ENCODE peak calls at places on chromosomes 11 and 22, in five cellular contexts. One of them, this sample, is unnamed. For H3K4me1, the result is how much of the 10 kb centered on the place peaks cover.

GRCh38 chr22:44821741-44822425 is 69.5 kb downstream of the ARHGAP8 start:
- DNase-seq in cardiac muscle cell: no peak
- DNase-seq in thoracic aorta: no peak
- DNase-seq in tibial nerve: no peak
- DNase-seq in psoas muscle: no peak
- DNase-seq in this sample: no peak

GRCh38 chr11:83569134-83569805 is 283.1 kb upstream of the CCDC90B start:
- DNase-seq in cardiac muscle cell: no peak
- DNase-seq in thoracic aorta: no peak
- DNase-seq in tibial nerve: no peak
- DNase-seq in psoas muscle: no peak
- DNase-seq in this sample: no peak

GRCh38 chr22:49508561-49508960 is 319.1 kb downstream of the BRD1 start:
- DNase-seq in cardiac muscle cell: no peak
- DNase-seq in thoracic aorta: no peak
- DNase-seq in tibial nerve: no peak
- DNase-seq in psoas muscle: no peak
- DNase-seq in this sample: no peak

GRCh38 chr11:107898270-107898669 is 30.0 kb upstream of the RAB39A start:
- DNase-seq in cardiac muscle cell: peak
- DNase-seq in thoracic aorta: no peak
- DNase-seq in tibial nerve: no peak
- DNase-seq in psoas muscle: no peak
- DNase-seq in this sample: no peak

GRCh38 chr11:27370374-27370773 is 7.4 kb upstream of the CCDC34 start:
- DNase-seq in cardiac muscle cell: no peak
- DNase-seq in thoracic aorta: no peak
- DNase-seq in tibial nerve: no peak
- DNase-seq in psoas muscle: no peak
- DNase-seq in this sample: no peak

GRCh38 chr11:44840526-44840925 is 110.2 kb downstream of the TP53I11 start:
- DNase-seq in cardiac muscle cell: no peak
- DNase-seq in thoracic aorta: no peak
- DNase-seq in tibial nerve: no peak
- DNase-seq in psoas muscle: no peak
- DNase-seq in this sample: no peak

GRCh38 chr11:33801821-33802413 is 27.6 kb upstream of the FBXO3 start:
- DNase-seq in cardiac muscle cell: no peak
- DNase-seq in thoracic aorta: no peak
- DNase-seq in tibial nerve: no peak
- DNase-seq in psoas muscle: no peak
- DNase-seq in this sample: no peak

GRCh38 chr11:28984216-28984615 is 876.0 kb downstream of the METTL15 start:
- DNase-seq in cardiac muscle cell: no peak
- DNase-seq in thoracic aorta: no peak
- DNase-seq in tibial nerve: no peak
- DNase-seq in psoas muscle: no peak
- DNase-seq in this sample: no peak

GRCh38 chr22:46425011-46425410 is 89.5 kb downstream of the TRMU start:
- DNase-seq in cardiac muscle cell: no peak
- DNase-seq in thoracic aorta: no peak
- DNase-seq in tibial nerve: no peak
- DNase-seq in psoas muscle: no peak
- DNase-seq in this sample: no peak

GRCh38 chr11:122037911-122038310 is 78.1 kb downstream of the BLID start:
- DNase-seq in cardiac muscle cell: no peak
- DNase-seq in thoracic aorta: no peak
- DNase-seq in tibial nerve: no peak
- DNase-seq in psoas muscle: no peak
- DNase-seq in this sample: no peak

GRCh38 chr11:112525270-112525669 is 264.6 kb upstream of the PLET1 start:
- DNase-seq in cardiac muscle cell: no peak
- DNase-seq in thoracic aorta: no peak
- DNase-seq in tibial nerve: no peak
- DNase-seq in psoas muscle: peak
- DNase-seq in this sample: peak

GRCh38 chr11:64123102-64123434 is 42.8 kb downstream of the MACROD1 start:
- DNase-seq in cardiac muscle cell: no peak
- DNase-seq in thoracic aorta: no peak
- DNase-seq in tibial nerve: no peak
- DNase-seq in psoas muscle: peak
- DNase-seq in this sample: no peak

GRCh38 chr11:94145916-94146315 is 17.3 kb downstream of the PANX1 start:
- DNase-seq in cardiac muscle cell: no peak
- DNase-seq in thoracic aorta: no peak
- DNase-seq in tibial nerve: no peak
- DNase-seq in psoas muscle: no peak
- DNase-seq in this sample: no peak

GRCh38 chr11:79219186-79220045 is 221.4 kb downstream of the TENM4 start:
- DNase-seq in cardiac muscle cell: no peak
- DNase-seq in thoracic aorta: no peak
- DNase-seq in tibial nerve: no peak
- DNase-seq in psoas muscle: no peak
- DNase-seq in this sample: no peak

GRCh38 chr11:116232364-116232801 is 540.4 kb downstream of the BUD13 start:
- DNase-seq in cardiac muscle cell: no peak
- DNase-seq in thoracic aorta: no peak
- DNase-seq in tibial nerve: no peak
- DNase-seq in psoas muscle: no peak
- DNase-seq in this sample: peak

GRCh38 chr11:11252403-11252802 is 100.6 kb downstream of the CSNK2A3 start:
- DNase-seq in cardiac muscle cell: no peak
- DNase-seq in thoracic aorta: no peak
- DNase-seq in tibial nerve: no peak
- DNase-seq in psoas muscle: no peak
- DNase-seq in this sample: no peak

GRCh38 chr11:72014761-72015320 is 16.1 kb downstream of the IL18BP start:
- DNase-seq in cardiac muscle cell: no peak
- DNase-seq in thoracic aorta: no peak
- DNase-seq in tibial nerve: no peak
- DNase-seq in psoas muscle: no peak
- DNase-seq in this sample: no peak

GRCh38 chr22:32422062-32422461 is 10.0 kb upstream of the RTCB start:
- DNase-seq in cardiac muscle cell: no peak
- DNase-seq in thoracic aorta: no peak
- DNase-seq in tibial nerve: no peak
- DNase-seq in psoas muscle: no peak
- DNase-seq in this sample: no peak

GRCh38 chr22:34303656-34304055 is 383.4 kb upstream of the LARGE1 start:
- DNase-seq in cardiac muscle cell: peak
- DNase-seq in thoracic aorta: no peak
- DNase-seq in tibial nerve: no peak
- DNase-seq in psoas muscle: no peak
- DNase-seq in this sample: no peak

GRCh38 chr11:68312780-68313573 is 586 bp downstream of the LRP5 start:
- DNase-seq in cardiac muscle cell: peak
- DNase-seq in thoracic aorta: no peak
- DNase-seq in tibial nerve: no peak
- DNase-seq in psoas muscle: no peak
- DNase-seq in this sample: peak

GRCh38 chr11:12200359-12201015 is 90.1 kb downstream of the MICAL2 start:
- DNase-seq in cardiac muscle cell: no peak
- DNase-seq in thoracic aorta: peak
- DNase-seq in tibial nerve: no peak
- DNase-seq in psoas muscle: no peak
- DNase-seq in this sample: peak

GRCh38 chr22:44372611-44373010 is 59.9 kb upstream of the SHISAL1 start:
- DNase-seq in cardiac muscle cell: no peak
- DNase-seq in thoracic aorta: no peak
- DNase-seq in tibial nerve: no peak
- DNase-seq in psoas muscle: no peak
- DNase-seq in this sample: no peak

GRCh38 chr22:46542011-46542985 is 4.9 kb upstream of the CELSR1 start:
- DNase-seq in cardiac muscle cell: peak
- DNase-seq in thoracic aorta: no peak
- DNase-seq in tibial nerve: peak
- DNase-seq in psoas muscle: peak
- DNase-seq in this sample: peak

GRCh38 chr22:31497148-31497938 is 1.0 kb downstream of the SFI1 start:
- DNase-seq in cardiac muscle cell: no peak
- DNase-seq in thoracic aorta: no peak
- DNase-seq in tibial nerve: no peak
- DNase-seq in psoas muscle: no peak
- DNase-seq in this sample: no peak

DNA sequence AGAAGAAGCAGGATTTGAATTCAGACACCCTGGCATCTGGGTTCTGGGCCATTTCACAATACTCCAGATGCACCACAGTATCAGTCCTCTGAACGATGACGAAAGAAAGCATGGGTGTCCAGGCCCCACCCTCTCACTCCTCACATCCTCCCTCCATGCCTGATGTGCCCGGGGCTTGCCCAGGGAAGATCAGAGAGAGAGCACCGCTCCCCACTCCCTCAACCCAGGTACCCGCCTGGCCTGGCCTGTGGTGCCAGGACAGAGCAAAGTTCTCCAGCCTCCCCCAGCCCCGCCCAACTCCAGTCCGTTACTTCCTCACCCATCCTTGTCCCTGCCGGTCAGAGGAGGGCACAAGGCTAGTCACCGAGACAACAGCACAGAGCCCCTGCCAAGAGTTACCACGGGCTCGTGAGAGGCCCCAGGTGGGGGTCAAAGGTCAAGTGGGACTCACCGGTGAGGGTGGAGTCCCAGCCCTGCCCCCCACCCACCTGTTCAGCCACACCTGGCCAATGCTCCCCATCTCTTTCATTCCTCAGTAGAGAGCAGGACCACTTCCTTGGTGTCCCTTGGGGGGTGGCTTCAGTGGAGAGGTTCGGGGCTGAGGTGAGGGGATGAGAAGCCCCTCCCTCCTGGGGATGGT is 8.1 kb downstream of the BCL9L start:
- DNase-seq in cardiac muscle cell: no peak
- DNase-seq in thoracic aorta: no peak
- DNase-seq in tibial nerve: peak
- DNase-seq in psoas muscle: peak
- DNase-seq in this sample: peak
- H3K4me3 ChIP-seq in cardiac muscle cell: no peak
- H3K4me3 ChIP-seq in thoracic aorta: peak
- H3K4me3 ChIP-seq in tibial nerve: peak
- H3K4me3 ChIP-seq in psoas muscle: peak
- H3K4me3 ChIP-seq in this sample: no peak

DNA sequence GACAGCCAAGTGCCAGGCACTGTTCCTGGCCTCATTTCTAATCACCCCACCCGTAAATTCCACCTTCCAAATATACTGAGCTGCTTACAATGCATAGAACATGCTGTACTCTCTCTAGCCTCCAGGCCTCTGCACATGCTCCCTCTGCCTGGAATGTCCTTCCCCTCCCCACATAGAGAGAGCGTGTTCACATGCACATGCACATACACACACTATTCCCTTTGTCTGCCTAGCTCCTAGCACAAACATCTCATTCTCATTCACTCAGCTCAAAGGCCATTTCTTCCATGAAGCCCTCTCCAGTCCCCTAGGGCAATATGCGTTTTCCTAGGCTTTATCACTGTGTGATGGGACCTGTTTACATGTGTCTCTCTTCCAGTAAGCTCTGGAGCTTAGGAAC is 144.6 kb downstream of the WT1 start:
- DNase-seq in cardiac muscle cell: no peak
- DNase-seq in thoracic aorta: no peak
- DNase-seq in tibial nerve: no peak
- DNase-seq in psoas muscle: no peak
- DNase-seq in this sample: no peak
- H3K4me1 ChIP-seq in cardiac muscle cell: under half
- H3K4me1 ChIP-seq in thoracic aorta: under half
- H3K4me1 ChIP-seq in tibial nerve: under half
- H3K4me1 ChIP-seq in psoas muscle: under half
- H3K4me1 ChIP-seq in this sample: under half

GRCh38 chr22:35835998-35836691 is 118.5 kb downstream of the APOL5 start:
- DNase-seq in cardiac muscle cell: peak
- DNase-seq in thoracic aorta: no peak
- DNase-seq in tibial nerve: no peak
- DNase-seq in psoas muscle: peak
- DNase-seq in this sample: peak

GRCh38 chr22:35835267-35835997 is 117.8 kb downstream of the APOL5 start:
- DNase-seq in cardiac muscle cell: no peak
- DNase-seq in thoracic aorta: no peak
- DNase-seq in tibial nerve: no peak
- DNase-seq in psoas muscle: no peak
- DNase-seq in this sample: no peak

GRCh38 chr22:35838849-35839646 is 121.4 kb downstream of the APOL5 start:
- DNase-seq in cardiac muscle cell: peak
- DNase-seq in thoracic aorta: no peak
- DNase-seq in tibial nerve: peak
- DNase-seq in psoas muscle: peak
- DNase-seq in this sample: peak

GRCh38 chr22:35839811-35840739 is 122.4 kb downstream of the APOL5 start:
- DNase-seq in cardiac muscle cell: peak
- DNase-seq in thoracic aorta: peak
- DNase-seq in tibial nerve: peak
- DNase-seq in psoas muscle: peak
- DNase-seq in this sample: peak

DNA sequence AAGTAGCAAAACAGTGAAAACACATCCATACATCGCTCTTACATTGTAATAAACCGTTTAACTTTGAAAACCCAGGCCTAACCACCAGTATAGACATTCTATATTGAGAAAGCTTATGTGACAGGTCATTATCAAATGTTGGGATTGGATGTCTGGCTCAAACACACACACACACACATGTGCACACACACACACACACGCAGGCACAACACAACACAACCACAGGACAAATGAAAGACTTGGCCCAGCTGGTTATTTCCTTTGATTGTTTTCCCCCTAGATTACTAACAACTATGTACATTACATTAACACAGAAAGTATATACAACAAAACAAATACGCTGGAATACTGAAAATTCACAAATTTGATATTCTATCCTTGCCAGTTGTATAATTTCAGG is 119.7 kb downstream of the APOL5 start:
- DNase-seq in cardiac muscle cell: no peak
- DNase-seq in thoracic aorta: no peak
- DNase-seq in tibial nerve: no peak
- DNase-seq in psoas muscle: no peak
- DNase-seq in this sample: no peak
- H3K4me3 ChIP-seq in cardiac muscle cell: peak
- H3K4me3 ChIP-seq in thoracic aorta: no peak
- H3K4me3 ChIP-seq in tibial nerve: no peak
- H3K4me3 ChIP-seq in psoas muscle: peak
- H3K4me3 ChIP-seq in this sample: no peak

DNA sequence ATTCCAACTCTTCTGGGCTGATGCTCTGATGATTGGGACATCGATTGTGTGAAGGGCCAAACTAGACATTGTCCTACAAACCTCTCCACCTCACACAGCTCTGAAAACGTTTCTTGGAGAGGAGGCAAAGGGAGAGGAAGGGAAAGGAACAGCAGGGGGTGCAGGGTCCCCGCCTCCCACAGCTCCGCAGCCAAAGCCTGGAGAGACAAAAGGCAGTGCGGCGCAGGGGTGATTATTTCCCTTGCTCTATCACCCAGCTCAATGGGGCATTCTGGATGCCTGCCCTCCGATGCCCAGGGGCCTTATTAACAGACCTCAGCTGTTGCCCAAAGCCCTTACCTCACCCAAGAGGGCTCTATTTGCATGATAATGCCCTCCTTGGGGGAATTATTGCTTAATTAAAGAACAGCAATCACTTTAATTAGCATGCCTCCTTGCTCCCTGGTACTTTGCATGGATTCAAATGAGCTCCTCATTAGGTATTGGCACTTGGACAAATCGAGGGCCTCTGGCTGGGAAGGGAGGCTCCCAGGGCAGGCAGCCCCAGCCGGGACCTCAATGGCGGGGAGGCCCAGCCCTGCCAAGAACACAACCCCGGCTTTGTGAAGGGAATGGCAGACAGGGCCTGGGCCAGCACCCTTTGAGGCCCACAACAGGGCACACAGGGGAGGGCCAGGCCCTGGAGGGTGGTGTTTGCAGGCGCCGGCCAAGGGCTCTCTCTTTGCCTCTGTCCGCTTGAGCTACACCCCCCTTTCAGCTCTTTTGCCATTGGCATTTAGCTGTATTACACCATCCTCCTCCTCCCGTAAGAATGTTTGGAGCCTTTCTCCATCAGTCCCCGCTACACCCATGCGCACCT is 19.8 kb upstream of the CDON start:
- DNase-seq in cardiac muscle cell: no peak
- DNase-seq in thoracic aorta: no peak
- DNase-seq in tibial nerve: no peak
- DNase-seq in psoas muscle: no peak
- DNase-seq in this sample: no peak
- H3K4me1 ChIP-seq in cardiac muscle cell: under half
- H3K4me1 ChIP-seq in thoracic aorta: under half
- H3K4me1 ChIP-seq in tibial nerve: under half
- H3K4me1 ChIP-seq in psoas muscle: under half
- H3K4me1 ChIP-seq in this sample: under half

This sample was measured in mucosa of descending colon.